ENCODE peak calls at places on chromosomes 3 and 15, in six cellular contexts. C is Calu3, X is astrocyte of the spinal cord, V is HFFc6, B is body of pancreas, F is HepG2. J is an unnamed sample.

GRCh38 chr3:27714692-27715453 is 7.2 kb downstream of the EOMES start:
- DNase-seq in C (peak; percentile 42), X (no peak), V (no peak), B (no peak), F (peak; percentile 18), J (peak; percentile 22)

GRCh38 chr3:19073341-19074105 is 74.8 kb upstream of the KCNH8 start:
- DNase-seq in C (no peak), X (no peak), V (no peak), B (no peak), F (no peak), J (no peak)

GRCh38 chr3:46124216-46125143 is 83.6 kb downstream of the CCR1 start:
- DNase-seq in C (no peak), X (no peak), V (peak; percentile 67), B (no peak), F (no peak), J (no peak)

GRCh38 chr3:43523454-43524053 is 98.3 kb downstream of the ANO10 start:
- DNase-seq in C (no peak), X (no peak), V (no peak), B (no peak), F (peak; percentile 13), J (peak; percentile 23)

GRCh38 chr3:32644380-32644779 is 40.6 kb upstream of the CNOT10 start:
- DNase-seq in C (no peak), X (no peak), V (no peak), B (no peak), F (no peak), J (no peak)

GRCh38 chr3:15273214-15273613 is 59.2 kb downstream of the SH3BP5 start:
- DNase-seq in C (no peak), X (no peak), V (no peak), B (no peak), F (no peak), J (no peak)

GRCh38 chr15:69035205-69035917 is 20.9 kb downstream of the NOX5 start:
- DNase-seq in C (peak; percentile 51), X (no peak), V (peak; percentile 15), B (peak; percentile 26), F (peak; percentile 23), J (peak; percentile 46)

GRCh38 chr3:138188013-138188352 is 882 bp downstream of the ARMC8 start:
- DNase-seq in C (no peak), X (peak; percentile 67), V (peak; percentile 48), B (no peak), F (no peak), J (peak; percentile 29)

GRCh38 chr3:190013943-190014924 is 106.5 kb downstream of the P3H2 start:
- DNase-seq in C (no peak), X (no peak), V (no peak), B (no peak), F (no peak), J (no peak)

GRCh38 chr15:70575251-70576227 is 187.8 kb downstream of the UACA start:
- DNase-seq in C (no peak), X (no peak), V (no peak), B (no peak), F (no peak), J (no peak)

GRCh38 chr15:72220678-72221077 is 10.3 kb downstream of the PKM start:
- DNase-seq in C (no peak), X (no peak), V (no peak), B (no peak), F (no peak), J (no peak)

GRCh38 chr3:119913021-119913420 is 131.1 kb downstream of the NR1I2 start:
- DNase-seq in C (no peak), X (no peak), V (peak; percentile 53), B (no peak), F (no peak), J (no peak)

GRCh38 chr15:74838746-74839525 is 4.0 kb downstream of the ULK3 start:
- DNase-seq in C (no peak), X (no peak), V (no peak), B (no peak), F (no peak), J (no peak)

GRCh38 chr3:147945968-147946519 is 536.9 kb downstream of the ZIC1 start:
- DNase-seq in C (peak; percentile 75), X (peak; percentile 98), V (peak; percentile 91), B (peak; percentile 72), F (peak; percentile 24), J (peak; percentile 26)
- TF ChIP-seq CTCF in C (peak; percentile 80), X (peak; percentile 82), V (peak; percentile 84), B (peak; percentile 57), F (peak; percentile 43), J (no peak)

GRCh38 chr3:23889950-23890349 is 26.8 kb downstream of the NKIRAS1 start:
- DNase-seq in C (no peak), X (no peak), V (no peak), B (no peak), F (no peak), J (no peak)

GRCh38 chr3:23885210-23885609 is 31.6 kb downstream of the NKIRAS1 start:
- DNase-seq in C (no peak), X (no peak), V (no peak), B (no peak), F (no peak), J (no peak)

GRCh38 chr3:23889401-23889800 is 27.4 kb downstream of the NKIRAS1 start:
- DNase-seq in C (no peak), X (no peak), V (no peak), B (no peak), F (no peak), J (no peak)

GRCh38 chr3:23886311-23886710 is 30.5 kb downstream of the NKIRAS1 start:
- DNase-seq in C (no peak), X (no peak), V (no peak), B (no peak), F (no peak), J (no peak)

DNA sequence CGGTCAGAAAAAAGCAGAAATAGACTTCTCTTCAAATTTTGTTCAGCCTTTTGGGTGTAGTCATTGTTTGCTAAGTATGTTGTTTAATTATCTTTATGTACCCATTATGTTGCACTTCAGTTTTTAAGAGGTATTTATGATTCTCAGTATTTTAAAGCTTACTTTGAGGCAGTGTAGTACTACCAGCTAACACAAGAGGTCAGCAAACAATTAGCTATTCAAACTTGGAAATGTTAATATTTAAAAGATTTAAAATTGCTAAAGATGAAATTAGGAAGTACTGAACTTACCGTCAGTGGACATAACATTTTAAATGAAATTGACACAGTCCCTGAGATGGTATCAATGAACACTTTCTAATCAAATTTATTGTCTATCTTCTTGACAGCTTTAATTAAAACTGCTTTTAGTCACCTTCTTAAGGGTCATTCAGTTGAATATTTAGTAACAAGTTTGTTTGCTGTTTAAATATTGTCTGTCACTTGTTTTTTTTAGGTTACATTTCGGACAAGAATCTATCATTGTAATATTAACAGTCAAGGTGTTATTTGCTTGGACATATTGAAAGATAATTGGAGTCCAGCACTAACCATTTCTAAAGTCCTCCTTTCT is 28.1 kb downstream of the NKIRAS1 start:
- DNase-seq in C (peak; percentile 25), X (peak; percentile 61), V (peak; percentile 35), B (no peak), F (peak; percentile 22), J (no peak)
- TF ChIP-seq CTCF in C (peak; percentile 49), X (peak; percentile 69), V (peak; percentile 92), B (peak; percentile 77), F (peak; percentile 58), J (peak; percentile 39)

GRCh38 chr3:150408232-150409124 is at the start of gene TSC22D2:
- DNase-seq in C (peak; percentile 100), X (peak; percentile 97), V (peak; percentile 92), B (peak; percentile 88), F (peak; percentile 80), J (peak; percentile 93)
- TF ChIP-seq CTCF in C (no peak), X (peak; percentile 21), V (peak; percentile 58), B (peak; percentile 38), F (no peak), J (no peak)

DNA sequence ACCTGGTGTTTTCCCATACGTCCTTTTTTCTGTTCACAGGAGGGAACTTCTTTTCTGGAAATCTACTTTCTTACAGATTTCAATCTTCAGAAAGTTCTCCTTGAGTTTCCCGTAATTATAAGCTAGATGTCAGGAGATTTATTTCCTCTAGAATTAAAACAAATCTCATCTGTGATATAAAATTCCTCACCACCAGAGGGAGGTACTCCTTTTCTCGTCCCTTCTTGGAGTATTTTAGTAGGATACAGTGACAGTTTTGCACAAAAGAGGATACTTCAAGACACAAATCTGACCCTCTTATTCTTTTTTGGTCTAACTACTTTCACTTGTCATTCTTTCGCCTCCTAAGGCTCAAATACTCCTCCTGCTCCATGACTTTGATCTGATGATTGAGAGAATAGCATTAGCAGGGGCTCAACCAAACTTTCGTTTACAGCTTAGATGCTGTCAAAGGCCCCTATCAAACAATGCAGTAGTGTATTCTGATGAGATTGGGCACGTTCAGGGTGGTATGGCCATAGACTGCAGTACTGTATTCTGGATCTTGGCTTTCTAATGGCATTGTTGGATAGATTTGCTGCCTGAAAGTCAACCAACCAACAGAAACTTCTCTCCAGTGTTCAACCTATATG is 38.0 kb downstream of the TMEM41A start:
- DNase-seq in C (no peak), X (peak; percentile 16), V (peak; percentile 20), B (no peak), F (no peak), J (peak; percentile 9)
- TF ChIP-seq CTCF in C (no peak), X (peak; percentile 34), V (peak; percentile 80), B (no peak), F (no peak), J (no peak)

DNA sequence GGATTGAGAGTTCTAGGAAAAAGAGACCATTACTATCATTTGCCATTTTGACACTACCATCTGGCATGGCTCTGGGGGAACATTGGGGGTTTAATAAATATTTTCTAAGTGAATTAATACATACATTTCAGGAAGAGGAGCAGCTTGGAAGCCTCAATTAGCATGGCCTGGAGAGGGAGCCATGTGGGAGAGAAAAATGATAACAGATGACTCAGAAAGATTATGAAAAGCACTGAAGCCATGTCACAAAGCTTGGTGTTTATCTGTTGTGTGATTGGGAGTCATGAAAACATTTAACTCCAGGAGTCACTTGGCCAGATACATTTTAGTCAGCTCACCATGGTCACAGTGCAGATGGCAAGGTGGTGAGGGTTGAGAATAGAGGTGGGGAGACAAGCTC is 121.0 kb downstream of the SSR3 start:
- DNase-seq in C (no peak), X (no peak), V (no peak), B (no peak), F (no peak), J (no peak)
- TF ChIP-seq CTCF in C (no peak), X (no peak), V (no peak), B (no peak), F (no peak), J (no peak)

GRCh38 chr3:33954956-33955355 is 156.5 kb downstream of the PDCD6IP start:
- DNase-seq in C (no peak), X (no peak), V (no peak), B (no peak), F (peak; percentile 37), J (no peak)
- TF ChIP-seq CTCF in C (no peak), X (no peak), V (no peak), B (no peak), F (peak; percentile 76), J (no peak)

J was measured in GM20000.